ENCODE peak calls at places on chromosome 16, in nine cellular contexts. C is K562, J is PC-3, M is GM23338, R is GM23248, E is OCI-LY7, F is endothelial cell of umbilical vein, O is A549, G is astrocyte. D is an unnamed sample.

GRCh38 chr16:67198238-67198734 is 645 bp upstream of the ELMO3 start:
- DNase-seq in G (no peak), F (peak; percentile 63), M (peak; percentile 68), C (no peak), J (peak; percentile 30), E (peak; percentile 35), O (peak; percentile 93), R (peak; percentile 65), D (peak; percentile 70)

GRCh38 chr16:3470723-3471122 is 24.6 kb downstream of the C16orf90 start:
- DNase-seq in F (no peak), R (no peak), E (no peak), M (no peak), O (no peak), J (no peak), G (no peak), C (no peak), D (no peak)

GRCh38 chr16:89198417-89199240 is 1.7 kb downstream of the SLC22A31 start:
- DNase-seq in G (no peak), R (no peak), O (no peak), F (no peak), M (no peak), C (no peak), J (no peak), E (no peak), D (no peak)

GRCh38 chr16:90043526-90043925 is 24.3 kb upstream of the DBNDD1 start:
- DNase-seq in C (no peak), E (no peak), F (no peak), R (no peak), O (no peak), M (no peak), J (no peak), G (no peak), D (peak; percentile 40)

GRCh38 chr16:58638148-58639036 is 8.8 kb upstream of the CNOT1 start:
- DNase-seq in G (peak; percentile 81), M (peak; percentile 63), R (peak; percentile 96), J (peak; percentile 74), O (peak; percentile 66), E (no peak), C (peak; percentile 37), F (peak; percentile 21), D (peak; percentile 81)

GRCh38 chr16:74296465-74297295 is at the start of gene PSMD7:
- DNase-seq in R (peak; percentile 97), M (peak; percentile 96), E (peak; percentile 90), C (peak; percentile 88), O (peak; percentile 87), F (peak; percentile 93), G (peak; percentile 82), J (peak; percentile 85), D (peak; percentile 89)

GRCh38 chr16:77945126-77945525 is 77.2 kb upstream of the CLEC3A start:
- DNase-seq in R (peak; percentile 51), J (no peak), G (peak; percentile 76), M (no peak), C (no peak), O (no peak), F (no peak), E (no peak), D (no peak)

GRCh38 chr16:17397499-17397891 is 73.3 kb downstream of the XYLT1 start:
- DNase-seq in G (peak; percentile 79), O (peak; percentile 41), C (peak; percentile 45), E (no peak), F (peak; percentile 79), R (peak; percentile 64), J (no peak), M (no peak), D (no peak)

GRCh38 chr16:82580293-82580900 is 46.4 kb upstream of the CDH13 start:
- DNase-seq in J (peak; percentile 10), E (peak; percentile 7), O (peak; percentile 8), C (no peak), M (peak; percentile 34), F (peak; percentile 15), G (peak; percentile 58), R (peak; percentile 42), D (peak; percentile 8)

GRCh38 chr16:75377971-75378386 is 55.3 kb downstream of the CFDP1 start:
- DNase-seq in M (peak; percentile 71), E (no peak), G (peak; percentile 96), R (peak; percentile 98), C (no peak), F (peak; percentile 97), O (peak; percentile 18), J (peak; percentile 74), D (peak; percentile 98)

GRCh38 chr16:68351991-68352431 is 41.2 kb downstream of the PRMT7 start:
- DNase-seq in J (peak; percentile 16), G (no peak), F (no peak), C (no peak), E (no peak), R (no peak), M (no peak), O (no peak), D (no peak)

GRCh38 chr16:86913886-86914285 is 335.5 kb downstream of the FOXL1 start:
- DNase-seq in M (no peak), J (no peak), R (no peak), E (no peak), G (no peak), O (no peak), C (no peak), F (no peak), D (no peak)

GRCh38 chr16:19879241-19879792 is 5.3 kb downstream of the GPRC5B start:
- DNase-seq in C (no peak), E (no peak), M (peak; percentile 77), R (peak; percentile 21), G (peak; percentile 80), F (no peak), J (no peak), O (no peak), D (peak; percentile 84)

GRCh38 chr16:84630009-84630408 is 12.1 kb upstream of the COTL1 start:
- DNase-seq in F (no peak), R (no peak), C (no peak), J (no peak), G (no peak), O (no peak), E (no peak), M (no peak), D (no peak)
- H3K4me2 ChIP-seq in F (no peak overlapping the region), R (no peak overlapping the region), C (no peak overlapping the region), J (no peak overlapping the region), G (no peak overlapping the region), O (no peak overlapping the region), E (no peak overlapping the region), M (no peak overlapping the region), D (no peak overlapping the region)

GRCh38 chr16:15677447-15677846 is 27.4 kb downstream of the NDE1 start:
- DNase-seq in E (no peak), R (no peak), G (no peak), O (no peak), M (no peak), F (no peak), C (no peak), J (no peak), D (no peak)
- H3K27ac ChIP-seq in E (no peak overlapping the region), R (no peak overlapping the region), G (no peak overlapping the region), O (no peak overlapping the region), M (no peak overlapping the region), F (no peak overlapping the region), C (no peak overlapping the region), J (no peak overlapping the region), D (no peak overlapping the region)

DNA sequence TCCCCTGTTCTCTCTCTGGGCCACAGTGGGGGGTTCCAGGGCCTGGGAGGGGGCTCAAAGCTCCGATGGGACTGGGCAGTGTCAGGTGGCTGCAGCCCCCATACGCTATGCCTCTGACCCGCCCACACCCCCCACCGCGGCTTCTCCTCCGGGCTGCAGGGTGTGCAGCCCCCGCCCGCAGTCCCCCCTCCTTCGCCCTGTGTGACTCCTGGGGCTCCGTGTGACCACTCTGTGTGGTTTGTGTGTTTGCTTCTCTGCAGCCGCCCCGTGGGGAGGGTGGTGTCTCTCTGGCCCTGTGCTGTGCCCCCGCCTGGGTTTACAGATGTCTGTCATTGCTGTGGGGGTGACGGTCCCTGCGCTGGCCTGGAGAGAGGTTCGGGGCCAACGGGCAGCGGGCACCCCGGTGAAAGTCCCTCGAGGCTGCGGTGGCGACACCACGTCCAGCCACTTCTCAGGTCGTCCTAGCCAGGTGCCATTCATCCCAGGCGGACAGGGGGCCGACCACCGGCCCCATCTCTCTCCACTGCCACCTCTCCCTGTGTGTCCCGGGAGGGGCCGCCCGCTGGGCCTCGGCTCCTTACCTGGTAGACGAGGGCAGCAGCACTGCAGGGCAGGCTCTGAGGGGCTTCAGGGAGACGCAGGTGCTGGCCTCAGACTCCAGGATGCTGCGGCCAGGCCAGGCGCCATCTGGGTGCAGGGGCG is 5.5 kb downstream of the SSTR5 start:
- DNase-seq in F (no peak), M (no peak), O (no peak), R (no peak), C (no peak), E (no peak), J (no peak), G (no peak), D (no peak)
- H3K4me2 ChIP-seq in F (no peak overlapping the region), M (no peak overlapping the region), O (peak overlapping the region; percentile 69), R (no peak overlapping the region), C (no peak overlapping the region), E (no peak overlapping the region), J (peak overlapping the region; percentile 73), G (no peak overlapping the region), D (no peak overlapping the region)

GRCh38 chr16:27426423-27427408 is 24.7 kb downstream of the IL21R start:
- DNase-seq in C (peak; percentile 31), G (peak; percentile 90), E (peak; percentile 94), M (peak; percentile 49), O (no peak), J (peak; percentile 80), R (peak; percentile 94), F (peak; percentile 36), D (peak; percentile 92)

GRCh38 chr16:27424772-27425498 is 23.0 kb downstream of the IL21R start:
- DNase-seq in J (no peak), C (no peak), G (no peak), F (no peak), R (no peak), M (no peak), E (no peak), O (no peak), D (no peak)

GRCh38 chr16:27417047-27417671 is 15.2 kb downstream of the IL21R start:
- DNase-seq in O (no peak), M (no peak), E (no peak), G (no peak), R (no peak), F (no peak), J (no peak), C (no peak), D (no peak)

GRCh38 chr16:27425961-27426360 is 24.0 kb downstream of the IL21R start:
- DNase-seq in C (no peak), J (no peak), R (no peak), M (no peak), G (no peak), O (no peak), F (no peak), E (no peak), D (no peak)

DNA sequence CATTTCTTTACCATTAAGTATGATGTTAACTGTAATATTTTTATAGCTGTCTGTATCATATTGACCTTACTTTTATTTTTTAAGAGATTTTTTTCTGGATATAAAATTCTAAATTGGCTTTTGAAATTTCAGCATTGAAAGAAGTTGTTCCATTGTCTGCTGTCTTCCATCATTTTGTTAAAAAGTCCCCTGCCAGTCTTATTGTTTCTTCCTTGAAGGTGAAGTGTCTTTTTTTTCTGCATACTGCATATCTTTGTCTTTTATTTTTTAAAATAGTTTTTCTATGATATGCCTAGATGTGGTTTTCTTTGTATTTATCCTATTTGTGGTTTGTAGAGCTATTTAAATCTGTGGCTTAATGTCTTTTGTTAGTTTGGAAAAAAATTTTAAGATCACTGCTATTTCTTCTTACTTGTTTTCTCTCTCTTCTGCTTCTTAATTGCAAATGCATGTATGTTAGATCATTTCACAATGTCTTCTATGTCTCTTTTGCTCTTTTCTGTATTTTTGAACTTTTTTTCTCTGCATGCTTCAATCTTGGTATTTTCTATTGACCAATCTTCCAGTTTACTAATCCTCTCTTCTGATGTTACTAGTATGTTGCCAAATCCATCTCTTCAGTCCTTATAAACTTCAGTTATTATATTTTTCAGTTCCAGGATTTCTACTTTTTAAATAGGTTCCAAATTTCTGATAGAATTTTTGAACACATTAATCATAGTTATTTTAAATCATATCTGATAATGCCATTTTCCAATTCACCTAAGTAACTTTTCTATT is 20.2 kb downstream of the IL21R start:
- DNase-seq in F (no peak), G (no peak), J (no peak), C (peak; percentile 6), O (no peak), M (no peak), R (no peak), E (peak; percentile 49), D (no peak)
- H3K27ac ChIP-seq in F (no peak overlapping the region), G (no peak overlapping the region), J (no peak overlapping the region), C (no peak overlapping the region), O (no peak overlapping the region), M (no peak overlapping the region), R (no peak overlapping the region), E (no peak overlapping the region), D (no peak overlapping the region)